ENCODE peak calls at places on chromosomes 1 and 21, in five cellular contexts. One of them, this sample, is unnamed.

GRCh38 chr1:101200513-101200912 is 36.3 kb upstream of the S1PR1 start:
- DNase-seq in endodermal cell: peak; percentile 72
- DNase-seq in PC-3: peak; percentile 57
- DNase-seq in adrenal gland: no peak
- DNase-seq in Peyer's patch: no peak
- DNase-seq in this sample: no peak

GRCh38 chr21:41824466-41825207 is 54.5 kb downstream of the PRDM15 start:
- DNase-seq in endodermal cell: no peak
- DNase-seq in adrenal gland: no peak
- DNase-seq in Peyer's patch: no peak
- DNase-seq in PC-3: no peak
- DNase-seq in this sample: no peak

GRCh38 chr21:42569732-42570301 is 56.2 kb downstream of the SLC37A1 start:
- DNase-seq in PC-3: no peak
- DNase-seq in adrenal gland: peak; percentile 46
- DNase-seq in endodermal cell: peak; percentile 25
- DNase-seq in Peyer's patch: peak; percentile 36
- DNase-seq in this sample: no peak

GRCh38 chr21:44761011-44761729 is 40.5 kb downstream of the UBE2G2 start:
- DNase-seq in PC-3: peak; percentile 39
- DNase-seq in adrenal gland: no peak
- DNase-seq in endodermal cell: peak; percentile 87
- DNase-seq in Peyer's patch: no peak
- DNase-seq in this sample: no peak

GRCh38 chr1:6859415-6860343 is 74.4 kb downstream of the CAMTA1 start:
- DNase-seq in endodermal cell: no peak
- DNase-seq in PC-3: peak; percentile 71
- DNase-seq in Peyer's patch: no peak
- DNase-seq in adrenal gland: peak; percentile 65
- DNase-seq in this sample: no peak

GRCh38 chr1:241998412-241998921 is 431 bp downstream of the MAP1LC3C start:
- DNase-seq in adrenal gland: peak; percentile 70
- DNase-seq in PC-3: peak; percentile 94
- DNase-seq in Peyer's patch: peak; percentile 80
- DNase-seq in endodermal cell: peak; percentile 93
- DNase-seq in this sample: peak; percentile 81

GRCh38 chr1:39842726-39843305 is 40.5 kb downstream of the TRIT1 start:
- DNase-seq in Peyer's patch: no peak
- DNase-seq in adrenal gland: no peak
- DNase-seq in PC-3: no peak
- DNase-seq in endodermal cell: peak; percentile 6
- DNase-seq in this sample: no peak

GRCh38 chr1:150477733-150478132 is 9.5 kb upstream of the TARS2 start:
- DNase-seq in PC-3: peak; percentile 52
- DNase-seq in adrenal gland: no peak
- DNase-seq in endodermal cell: no peak
- DNase-seq in Peyer's patch: peak; percentile 42
- DNase-seq in this sample: no peak

GRCh38 chr1:45446530-45446929 is 44.4 kb downstream of the TESK2 start:
- DNase-seq in Peyer's patch: no peak
- DNase-seq in adrenal gland: no peak
- DNase-seq in PC-3: no peak
- DNase-seq in endodermal cell: no peak
- DNase-seq in this sample: no peak

GRCh38 chr1:32338637-32339145 is 2.7 kb upstream of the MARCKSL1 start:
- DNase-seq in adrenal gland: no peak
- DNase-seq in PC-3: no peak
- DNase-seq in endodermal cell: no peak
- DNase-seq in Peyer's patch: no peak
- DNase-seq in this sample: no peak

GRCh38 chr1:96579639-96580038 is 141.9 kb upstream of the PTBP2 start:
- DNase-seq in Peyer's patch: no peak
- DNase-seq in PC-3: peak; percentile 10
- DNase-seq in endodermal cell: no peak
- DNase-seq in adrenal gland: no peak
- DNase-seq in this sample: no peak

GRCh38 chr1:234960722-234961467 is 167.7 kb downstream of the TOMM20 start:
- DNase-seq in endodermal cell: no peak
- DNase-seq in PC-3: peak; percentile 83
- DNase-seq in adrenal gland: peak; percentile 58
- DNase-seq in Peyer's patch: peak; percentile 82
- DNase-seq in this sample: peak; percentile 59

GRCh38 chr1:92992066-92992465 is 30.8 kb upstream of the DIPK1A start:
- DNase-seq in PC-3: no peak
- DNase-seq in Peyer's patch: no peak
- DNase-seq in adrenal gland: no peak
- DNase-seq in endodermal cell: no peak
- DNase-seq in this sample: no peak

GRCh38 chr1:203751051-203751450 is 13.9 kb upstream of the LAX1 start:
- DNase-seq in Peyer's patch: no peak
- DNase-seq in adrenal gland: no peak
- DNase-seq in PC-3: no peak
- DNase-seq in endodermal cell: no peak
- DNase-seq in this sample: no peak

GRCh38 chr1:223018534-223018933 is 124.5 kb downstream of the TLR5 start:
- DNase-seq in PC-3: no peak
- DNase-seq in Peyer's patch: no peak
- DNase-seq in adrenal gland: peak; percentile 35
- DNase-seq in endodermal cell: no peak
- DNase-seq in this sample: no peak

GRCh38 chr21:37429356-37429755 is 62.8 kb downstream of the DYRK1A start:
- DNase-seq in endodermal cell: no peak
- DNase-seq in adrenal gland: no peak
- DNase-seq in PC-3: no peak
- DNase-seq in Peyer's patch: no peak
- DNase-seq in this sample: no peak

GRCh38 chr1:156407760-156408159 is 38.7 kb downstream of the RHBG start:
- DNase-seq in Peyer's patch: no peak
- DNase-seq in adrenal gland: no peak
- DNase-seq in PC-3: no peak
- DNase-seq in endodermal cell: no peak
- DNase-seq in this sample: no peak

GRCh38 chr1:46477153-46477929 is 12.3 kb upstream of the DMBX1 start:
- DNase-seq in endodermal cell: peak; percentile 93
- DNase-seq in adrenal gland: peak; percentile 91
- DNase-seq in Peyer's patch: peak; percentile 88
- DNase-seq in PC-3: peak; percentile 76
- DNase-seq in this sample: peak; percentile 85

GRCh38 chr21:27804515-27804914 is 837.6 kb upstream of the ADAMTS5 start:
- DNase-seq in endodermal cell: no peak
- DNase-seq in adrenal gland: no peak
- DNase-seq in Peyer's patch: no peak
- DNase-seq in PC-3: no peak
- DNase-seq in this sample: no peak

GRCh38 chr21:14120091-14120734 is 90.5 kb downstream of the LIPI start:
- DNase-seq in adrenal gland: peak; percentile 60
- DNase-seq in endodermal cell: peak; percentile 90
- DNase-seq in PC-3: peak; percentile 33
- DNase-seq in Peyer's patch: peak; percentile 64
- DNase-seq in this sample: no peak

GRCh38 chr1:77538956-77539509 is 143.4 kb downstream of the ZZZ3 start:
- DNase-seq in endodermal cell: no peak
- DNase-seq in adrenal gland: no peak
- DNase-seq in PC-3: peak; percentile 80
- DNase-seq in Peyer's patch: no peak
- DNase-seq in this sample: peak; percentile 62

GRCh38 chr1:235127203-235127602 is 1.4 kb downstream of the TOMM20 start:
- DNase-seq in Peyer's patch: no peak
- DNase-seq in adrenal gland: no peak
- DNase-seq in PC-3: no peak
- DNase-seq in endodermal cell: no peak
- DNase-seq in this sample: no peak

GRCh38 chr1:13513885-13514546 is at the start of gene LRRC38:
- DNase-seq in adrenal gland: peak; percentile 69
- DNase-seq in Peyer's patch: no peak
- DNase-seq in endodermal cell: peak; percentile 83
- DNase-seq in PC-3: peak; percentile 18
- DNase-seq in this sample: no peak

GRCh38 chr1:17330856-17331255 is 22.9 kb downstream of the PADI4 start:
- DNase-seq in PC-3: no peak
- DNase-seq in endodermal cell: peak; percentile 30
- DNase-seq in Peyer's patch: no peak
- DNase-seq in adrenal gland: no peak
- DNase-seq in this sample: no peak

GRCh38 chr1:150165622-150166612 is 16.2 kb downstream of the PLEKHO1 start:
- DNase-seq in Peyer's patch: peak; percentile 84
- DNase-seq in PC-3: peak; percentile 74
- DNase-seq in endodermal cell: peak; percentile 90
- DNase-seq in adrenal gland: peak; percentile 83
- DNase-seq in this sample: no peak

GRCh38 chr1:207806531-207807394 is 54.9 kb downstream of the CD46 start:
- DNase-seq in adrenal gland: no peak
- DNase-seq in Peyer's patch: no peak
- DNase-seq in endodermal cell: peak; percentile 22
- DNase-seq in PC-3: peak; percentile 43
- DNase-seq in this sample: no peak

GRCh38 chr21:41369105-41369914 is 7.5 kb downstream of the MX2 start:
- DNase-seq in Peyer's patch: peak; percentile 66
- DNase-seq in PC-3: no peak
- DNase-seq in adrenal gland: peak; percentile 48
- DNase-seq in endodermal cell: peak; percentile 88
- DNase-seq in this sample: no peak

GRCh38 chr1:180387413-180387812 is 115.0 kb downstream of the ACBD6 start:
- DNase-seq in endodermal cell: no peak
- DNase-seq in Peyer's patch: no peak
- DNase-seq in PC-3: no peak
- DNase-seq in adrenal gland: no peak
- DNase-seq in this sample: no peak

GRCh38 chr1:5575396-5576110 is 416.7 kb downstream of the NPHP4 start:
- DNase-seq in PC-3: no peak
- DNase-seq in Peyer's patch: no peak
- DNase-seq in adrenal gland: peak; percentile 15
- DNase-seq in endodermal cell: peak; percentile 25
- DNase-seq in this sample: peak; percentile 38

GRCh38 chr1:209565759-209566678 is 17.5 kb upstream of the CAMK1G start:
- DNase-seq in PC-3: peak; percentile 97
- DNase-seq in endodermal cell: peak; percentile 98
- DNase-seq in adrenal gland: peak; percentile 95
- DNase-seq in Peyer's patch: peak; percentile 92
- DNase-seq in this sample: peak; percentile 82

GRCh38 chr1:46547481-46548383 is 3.7 kb downstream of the KNCN start:
- DNase-seq in Peyer's patch: no peak
- DNase-seq in endodermal cell: peak; percentile 67
- DNase-seq in adrenal gland: no peak
- DNase-seq in PC-3: peak; percentile 70
- DNase-seq in this sample: no peak

GRCh38 chr1:205545001-205545919 is 40.8 kb downstream of the CDK18 start:
- DNase-seq in Peyer's patch: peak; percentile 39
- DNase-seq in endodermal cell: peak; percentile 47
- DNase-seq in PC-3: peak; percentile 69
- DNase-seq in adrenal gland: no peak
- DNase-seq in this sample: peak; percentile 47

GRCh38 chr1:196306421-196306820 is 301.8 kb downstream of the KCNT2 start:
- DNase-seq in Peyer's patch: no peak
- DNase-seq in PC-3: peak; percentile 39
- DNase-seq in endodermal cell: peak; percentile 83
- DNase-seq in adrenal gland: no peak
- DNase-seq in this sample: no peak

GRCh38 chr1:41282679-41283317 is 40.7 kb upstream of the SCMH1 start:
- DNase-seq in PC-3: peak; percentile 48
- DNase-seq in adrenal gland: peak; percentile 59
- DNase-seq in Peyer's patch: no peak
- DNase-seq in endodermal cell: peak; percentile 87
- DNase-seq in this sample: no peak

GRCh38 chr21:40011371-40011770 is 144.1 kb downstream of the PCP4 start:
- DNase-seq in endodermal cell: no peak
- DNase-seq in Peyer's patch: no peak
- DNase-seq in adrenal gland: no peak
- DNase-seq in PC-3: no peak
- DNase-seq in this sample: no peak
- H3K4me1 ChIP-seq in endodermal cell: no peaks in the 10 kb centered on the region
- H3K4me1 ChIP-seq in Peyer's patch: no peaks in the 10 kb centered on the region
- H3K4me1 ChIP-seq in adrenal gland: no peaks in the 10 kb centered on the region
- H3K4me1 ChIP-seq in PC-3: no peaks in the 10 kb centered on the region
- H3K4me1 ChIP-seq in this sample: no peaks in the 10 kb centered on the region

GRCh38 chr21:29130234-29130993 is at the start of gene MAP3K7CL:
- DNase-seq in Peyer's patch: peak; percentile 65
- DNase-seq in adrenal gland: peak; percentile 81
- DNase-seq in endodermal cell: no peak
- DNase-seq in PC-3: peak; percentile 83
- DNase-seq in this sample: peak; percentile 87
- H3K4me3 ChIP-seq in Peyer's patch: no peak within 1 kb of the TSS
- H3K4me3 ChIP-seq in adrenal gland: no peak within 1 kb of the TSS
- H3K4me3 ChIP-seq in endodermal cell: no peak within 1 kb of the TSS
- H3K4me3 ChIP-seq in PC-3: peak within 1 kb of the TSS; percentile 9
- H3K4me3 ChIP-seq in this sample: no peak within 1 kb of the TSS

DNA sequence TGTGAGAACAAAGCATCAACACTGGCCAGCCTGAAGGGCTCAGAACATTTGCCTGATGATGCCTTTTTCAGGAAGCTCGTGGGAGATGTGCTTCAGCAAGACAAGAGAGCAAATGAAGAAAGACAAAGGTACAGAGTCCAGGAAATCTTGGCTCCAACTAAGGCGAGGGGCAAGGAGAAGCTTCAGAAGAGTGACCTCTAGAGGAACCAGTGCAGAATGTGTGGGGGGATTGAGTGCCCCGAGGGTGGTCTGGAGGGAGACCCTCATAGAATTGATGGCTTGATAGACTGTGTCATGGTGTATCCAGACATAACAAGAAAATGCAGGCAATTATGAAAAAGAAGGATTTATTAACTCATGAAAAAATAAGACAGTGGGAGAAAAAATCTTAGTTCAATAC is 15.3 kb upstream of the NLRP3 start:
- DNase-seq in PC-3: no peak
- DNase-seq in endodermal cell: no peak
- DNase-seq in Peyer's patch: no peak
- DNase-seq in adrenal gland: no peak
- DNase-seq in this sample: no peak
- TF ChIP-seq CTCF in PC-3: peak; percentile 62
- TF ChIP-seq CTCF in endodermal cell: peak; percentile 65
- TF ChIP-seq CTCF in Peyer's patch: no peak
- TF ChIP-seq CTCF in adrenal gland: no peak
- TF ChIP-seq CTCF in this sample: no peak

GRCh38 chr1:89900791-89901708 is 80.2 kb downstream of the LRRC8D start:
- DNase-seq in PC-3: no peak
- DNase-seq in endodermal cell: no peak
- DNase-seq in Peyer's patch: no peak
- DNase-seq in adrenal gland: no peak
- DNase-seq in this sample: no peak
- H3K4me1 ChIP-seq in PC-3: peaks cover 19% of the 10 kb centered on the region
- H3K4me1 ChIP-seq in endodermal cell: peaks cover 9% of the 10 kb centered on the region
- H3K4me1 ChIP-seq in Peyer's patch: no peaks in the 10 kb centered on the region
- H3K4me1 ChIP-seq in adrenal gland: peaks cover 23% of the 10 kb centered on the region
- H3K4me1 ChIP-seq in this sample: no peaks in the 10 kb centered on the region

GRCh38 chr1:116515702-116516101 is 55.1 kb downstream of the CD58 start:
- DNase-seq in PC-3: no peak
- DNase-seq in endodermal cell: no peak
- DNase-seq in adrenal gland: no peak
- DNase-seq in Peyer's patch: peak; percentile 66
- DNase-seq in this sample: no peak
- H3K4me3 ChIP-seq in PC-3: peak overlapping the region; percentile 2
- H3K4me3 ChIP-seq in endodermal cell: no peak overlapping the region
- H3K4me3 ChIP-seq in adrenal gland: no peak overlapping the region
- H3K4me3 ChIP-seq in Peyer's patch: no peak overlapping the region
- H3K4me3 ChIP-seq in this sample: no peak overlapping the region

GRCh38 chr21:39390212-39390765 is 41.4 kb upstream of the HMGN1 start:
- DNase-seq in endodermal cell: peak; percentile 81
- DNase-seq in Peyer's patch: no peak
- DNase-seq in PC-3: no peak
- DNase-seq in adrenal gland: peak; percentile 56
- DNase-seq in this sample: no peak
- TF ChIP-seq CTCF in endodermal cell: peak; percentile 61
- TF ChIP-seq CTCF in Peyer's patch: no peak
- TF ChIP-seq CTCF in PC-3: no peak
- TF ChIP-seq CTCF in adrenal gland: no peak
- TF ChIP-seq CTCF in this sample: no peak

This sample was measured in right atrium auricular region.